ENCODE peak calls at places on chromosome 11, in four cellular contexts. X, D, C and E are unnamed samples.

GRCh38 chr11:76233936-76234703 is 27.8 kb upstream of the WNT11 start:
- DNase-seq in X (no peak), D (peak; percentile 50), C (no peak), E (no peak)

GRCh38 chr11:130476922-130477491 is 28.6 kb downstream of the ADAMTS15 start:
- DNase-seq in X (no peak), D (no peak), C (no peak), E (no peak)

GRCh38 chr11:3959015-3959917 is 103.8 kb downstream of the STIM1 start:
- DNase-seq in X (no peak), D (no peak), C (peak; percentile 53), E (peak; percentile 71)

GRCh38 chr11:27812341-27812740 is 112.1 kb upstream of the BDNF start:
- DNase-seq in X (no peak), D (no peak), C (no peak), E (peak; percentile 60)

GRCh38 chr11:33857924-33858323 is 34.0 kb downstream of the LMO2 start:
- DNase-seq in X (peak; percentile 59), D (peak; percentile 79), C (peak; percentile 73), E (peak; percentile 54)

GRCh38 chr11:15142838-15143237 is 28.1 kb downstream of the INSC start:
- DNase-seq in X (no peak), D (no peak), C (no peak), E (no peak)

GRCh38 chr11:28615542-28615941 is 507.4 kb downstream of the METTL15 start:
- DNase-seq in X (no peak), D (no peak), C (no peak), E (no peak)

GRCh38 chr11:47946682-47947575 is 33.4 kb upstream of the PTPRJ start:
- DNase-seq in X (no peak), D (peak; percentile 48), C (peak; percentile 81), E (peak; percentile 95)

GRCh38 chr11:109641549-109641948 is 219.6 kb downstream of the C11orf87 start:
- DNase-seq in X (no peak), D (peak; percentile 49), C (peak; percentile 74), E (peak; percentile 38)

GRCh38 chr11:72697814-72698213 is 23.6 kb upstream of the PDE2A start:
- DNase-seq in X (no peak), D (no peak), C (no peak), E (no peak)
- H2BK5ac ChIP-seq in X (no peak overlapping the region), D (no peak overlapping the region), C (no peak overlapping the region), E (no peak overlapping the region)

DNA sequence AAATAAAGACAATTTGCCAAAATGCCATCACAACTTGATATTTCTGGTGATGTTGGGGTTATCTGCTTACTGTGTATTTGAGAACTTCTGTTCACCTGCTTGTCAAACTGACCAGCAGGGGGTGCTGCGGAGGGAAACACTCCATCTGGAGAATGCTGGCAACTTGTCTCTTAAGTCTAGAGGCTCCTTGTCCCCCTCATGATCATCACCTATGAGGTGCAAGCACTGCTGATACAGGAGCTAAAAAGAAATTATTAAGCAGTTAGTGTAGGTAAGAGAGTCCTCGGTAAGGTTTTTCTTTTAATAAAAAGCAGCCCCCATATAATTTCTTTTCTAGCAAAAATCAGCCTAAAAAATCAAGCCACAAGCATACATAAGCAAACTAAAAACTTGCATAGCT is 32.7 kb upstream of the GLYATL1B start:
- DNase-seq in X (peak; percentile 25), D (peak; percentile 62), C (peak; percentile 70), E (peak; percentile 49)
- H3K56ac ChIP-seq in X (no peak overlapping the region), D (no peak overlapping the region), C (no peak overlapping the region), E (no peak overlapping the region)

GRCh38 chr11:73652856-73653559 is 6.6 kb downstream of the PLEKHB1 start:
- DNase-seq in X (no peak), D (no peak), C (no peak), E (peak; percentile 10)
- H2BK5ac ChIP-seq in X (no peak overlapping the region), D (no peak overlapping the region), C (no peak overlapping the region), E (no peak overlapping the region)

DNA sequence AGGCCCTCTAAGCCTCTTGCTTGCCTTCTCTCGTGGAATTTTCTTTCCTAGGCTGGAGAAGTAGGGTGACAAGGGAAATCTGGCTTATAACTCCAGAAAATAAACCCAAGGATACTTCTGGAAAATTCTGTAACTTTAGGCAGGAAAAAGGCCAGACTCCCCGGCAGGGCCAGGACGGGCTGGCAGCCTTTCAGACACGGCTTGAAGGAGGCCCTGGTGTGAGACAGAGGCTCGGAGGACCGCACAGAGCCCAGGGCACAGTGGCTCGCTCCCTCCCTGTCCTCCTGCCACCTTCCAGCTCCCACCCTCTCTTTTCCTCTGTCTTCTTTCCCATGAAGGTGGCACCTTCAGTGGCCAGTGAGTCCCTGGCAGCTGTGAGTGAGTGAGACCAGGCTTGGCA is 19.1 kb downstream of the RPUSD4 start:
- DNase-seq in X (no peak), D (no peak), C (no peak), E (no peak)
- H3K56ac ChIP-seq in X (no peak overlapping the region), D (no peak overlapping the region), C (no peak overlapping the region), E (no peak overlapping the region)